ENCODE peak calls at places on chromosomes 11 and 22, in six cellular contexts. One of them, this sample, is unnamed.

GRCh38 chr11:15481871-15482270 is 367.1 kb downstream of the INSC start:
- DNase-seq in left cardiac atrium: no peak
- DNase-seq in psoas muscle: no peak
- DNase-seq in adipocyte: no peak
- DNase-seq in SJSA1: no peak
- DNase-seq in tibial artery: no peak
- DNase-seq in this sample: no peak

GRCh38 chr22:41517172-41518047 is 26.9 kb downstream of the POLR3H start:
- DNase-seq in adipocyte: peak
- DNase-seq in SJSA1: peak
- DNase-seq in tibial artery: peak
- DNase-seq in psoas muscle: peak
- DNase-seq in left cardiac atrium: peak
- DNase-seq in this sample: no peak

GRCh38 chr11:1419811-1420210 is 30.1 kb downstream of the BRSK2 start:
- DNase-seq in psoas muscle: no peak
- DNase-seq in adipocyte: no peak
- DNase-seq in tibial artery: no peak
- DNase-seq in left cardiac atrium: no peak
- DNase-seq in SJSA1: no peak
- DNase-seq in this sample: no peak

GRCh38 chr22:40853961-40854360 is 2.5 kb downstream of the ST13 start:
- DNase-seq in psoas muscle: no peak
- DNase-seq in SJSA1: no peak
- DNase-seq in tibial artery: no peak
- DNase-seq in adipocyte: peak
- DNase-seq in left cardiac atrium: no peak
- DNase-seq in this sample: no peak

GRCh38 chr11:2776351-2777061 is 76.7 kb upstream of the KCNQ1OT1 start:
- DNase-seq in tibial artery: peak
- DNase-seq in left cardiac atrium: no peak
- DNase-seq in SJSA1: peak
- DNase-seq in adipocyte: no peak
- DNase-seq in psoas muscle: peak
- DNase-seq in this sample: no peak

GRCh38 chr11:101010899-101011298 is 118.7 kb downstream of the PGR start:
- DNase-seq in tibial artery: no peak
- DNase-seq in psoas muscle: no peak
- DNase-seq in adipocyte: no peak
- DNase-seq in SJSA1: no peak
- DNase-seq in left cardiac atrium: no peak
- DNase-seq in this sample: peak

GRCh38 chr11:440065-441042 is 1.5 kb downstream of the ANO9 start:
- DNase-seq in psoas muscle: no peak
- DNase-seq in tibial artery: no peak
- DNase-seq in SJSA1: no peak
- DNase-seq in adipocyte: no peak
- DNase-seq in left cardiac atrium: peak
- DNase-seq in this sample: no peak

GRCh38 chr11:117145393-117145761 is 1.3 kb downstream of the PAFAH1B2 start:
- DNase-seq in tibial artery: no peak
- DNase-seq in left cardiac atrium: no peak
- DNase-seq in psoas muscle: no peak
- DNase-seq in adipocyte: peak
- DNase-seq in SJSA1: no peak
- DNase-seq in this sample: no peak

GRCh38 chr22:47193606-47194316 is 431.3 kb downstream of the TBC1D22A start:
- DNase-seq in left cardiac atrium: no peak
- DNase-seq in adipocyte: no peak
- DNase-seq in SJSA1: no peak
- DNase-seq in psoas muscle: no peak
- DNase-seq in tibial artery: peak
- DNase-seq in this sample: no peak

GRCh38 chr22:23622634-23623033 is 9.5 kb downstream of the DRICH1 start:
- DNase-seq in adipocyte: peak
- DNase-seq in tibial artery: no peak
- DNase-seq in SJSA1: no peak
- DNase-seq in left cardiac atrium: no peak
- DNase-seq in psoas muscle: no peak
- DNase-seq in this sample: no peak

GRCh38 chr11:8086001-8086479 is 5.0 kb downstream of the TUB start:
- DNase-seq in adipocyte: no peak
- DNase-seq in SJSA1: no peak
- DNase-seq in tibial artery: no peak
- DNase-seq in psoas muscle: no peak
- DNase-seq in left cardiac atrium: no peak
- DNase-seq in this sample: no peak

GRCh38 chr11:15288801-15289342 is 174.1 kb downstream of the INSC start:
- DNase-seq in tibial artery: no peak
- DNase-seq in left cardiac atrium: no peak
- DNase-seq in psoas muscle: no peak
- DNase-seq in adipocyte: no peak
- DNase-seq in SJSA1: no peak
- DNase-seq in this sample: no peak

GRCh38 chr11:7749456-7749855 is 43.2 kb upstream of the OVCH2 start:
- DNase-seq in SJSA1: no peak
- DNase-seq in adipocyte: peak
- DNase-seq in psoas muscle: no peak
- DNase-seq in tibial artery: no peak
- DNase-seq in left cardiac atrium: no peak
- DNase-seq in this sample: no peak

GRCh38 chr11:123173856-123174186 is 21.2 kb downstream of the CLMP start:
- DNase-seq in left cardiac atrium: no peak
- DNase-seq in psoas muscle: no peak
- DNase-seq in tibial artery: no peak
- DNase-seq in adipocyte: no peak
- DNase-seq in SJSA1: no peak
- DNase-seq in this sample: no peak

GRCh38 chr11:109033627-109034340 is 368.9 kb downstream of the DDX10 start:
- DNase-seq in SJSA1: no peak
- DNase-seq in psoas muscle: no peak
- DNase-seq in adipocyte: peak
- DNase-seq in tibial artery: no peak
- DNase-seq in left cardiac atrium: no peak
- DNase-seq in this sample: peak

GRCh38 chr11:71206186-71206585 is 46.2 kb downstream of the SHANK2 start:
- DNase-seq in left cardiac atrium: no peak
- DNase-seq in psoas muscle: no peak
- DNase-seq in adipocyte: peak
- DNase-seq in tibial artery: no peak
- DNase-seq in SJSA1: no peak
- DNase-seq in this sample: no peak

GRCh38 chr11:20355221-20356219 is 8.0 kb upstream of the HTATIP2 start:
- DNase-seq in SJSA1: no peak
- DNase-seq in adipocyte: peak
- DNase-seq in tibial artery: no peak
- DNase-seq in left cardiac atrium: peak
- DNase-seq in psoas muscle: no peak
- DNase-seq in this sample: no peak

GRCh38 chr11:126318642-126319373 is 14.9 kb downstream of the DCPS start:
- DNase-seq in SJSA1: peak
- DNase-seq in psoas muscle: no peak
- DNase-seq in tibial artery: no peak
- DNase-seq in adipocyte: peak
- DNase-seq in left cardiac atrium: no peak
- DNase-seq in this sample: no peak

GRCh38 chr22:46614070-46614931 is 5.9 kb upstream of the GRAMD4 start:
- DNase-seq in tibial artery: no peak
- DNase-seq in adipocyte: no peak
- DNase-seq in SJSA1: no peak
- DNase-seq in psoas muscle: no peak
- DNase-seq in left cardiac atrium: no peak
- DNase-seq in this sample: no peak

GRCh38 chr11:63888170-63889086 is 28.5 kb downstream of the RCOR2 start:
- DNase-seq in tibial artery: peak
- DNase-seq in adipocyte: no peak
- DNase-seq in psoas muscle: peak
- DNase-seq in left cardiac atrium: peak
- DNase-seq in SJSA1: no peak
- DNase-seq in this sample: no peak

GRCh38 chr11:35144811-35145210 is 5.8 kb downstream of the CD44 start:
- DNase-seq in psoas muscle: no peak
- DNase-seq in SJSA1: no peak
- DNase-seq in left cardiac atrium: no peak
- DNase-seq in tibial artery: no peak
- DNase-seq in adipocyte: peak
- DNase-seq in this sample: no peak

GRCh38 chr11:60767388-60767811 is 10.7 kb downstream of the MS4A15 start:
- DNase-seq in left cardiac atrium: no peak
- DNase-seq in psoas muscle: no peak
- DNase-seq in SJSA1: no peak
- DNase-seq in tibial artery: peak
- DNase-seq in adipocyte: no peak
- DNase-seq in this sample: no peak

GRCh38 chr11:93000511-93001476 is 31.3 kb downstream of the MTNR1B start:
- DNase-seq in tibial artery: no peak
- DNase-seq in adipocyte: peak
- DNase-seq in left cardiac atrium: no peak
- DNase-seq in psoas muscle: no peak
- DNase-seq in SJSA1: peak
- DNase-seq in this sample: peak

GRCh38 chr11:124434699-124435098 is 10.0 kb upstream of the OR8B4 start:
- DNase-seq in SJSA1: no peak
- DNase-seq in psoas muscle: no peak
- DNase-seq in adipocyte: no peak
- DNase-seq in left cardiac atrium: no peak
- DNase-seq in tibial artery: no peak
- DNase-seq in this sample: no peak

GRCh38 chr22:31816750-31817149 is 62.9 kb downstream of the DEPDC5 start:
- DNase-seq in left cardiac atrium: no peak
- DNase-seq in tibial artery: no peak
- DNase-seq in adipocyte: no peak
- DNase-seq in psoas muscle: no peak
- DNase-seq in SJSA1: no peak
- DNase-seq in this sample: no peak

GRCh38 chr11:111441443-111441842 is 62.4 kb upstream of the POU2AF1 start:
- DNase-seq in tibial artery: no peak
- DNase-seq in adipocyte: peak
- DNase-seq in SJSA1: peak
- DNase-seq in psoas muscle: no peak
- DNase-seq in left cardiac atrium: no peak
- DNase-seq in this sample: no peak

GRCh38 chr11:3958301-3958700 is 102.8 kb downstream of the STIM1 start:
- DNase-seq in tibial artery: no peak
- DNase-seq in adipocyte: no peak
- DNase-seq in left cardiac atrium: no peak
- DNase-seq in psoas muscle: no peak
- DNase-seq in SJSA1: no peak
- DNase-seq in this sample: no peak

GRCh38 chr22:29011200-29011867 is 50.3 kb downstream of the C22orf31 start:
- DNase-seq in left cardiac atrium: no peak
- DNase-seq in SJSA1: no peak
- DNase-seq in adipocyte: no peak
- DNase-seq in psoas muscle: no peak
- DNase-seq in tibial artery: no peak
- DNase-seq in this sample: no peak

GRCh38 chr22:24501366-24502005 is 6.4 kb downstream of the UPB1 start:
- DNase-seq in psoas muscle: no peak
- DNase-seq in left cardiac atrium: no peak
- DNase-seq in adipocyte: no peak
- DNase-seq in tibial artery: no peak
- DNase-seq in SJSA1: no peak
- DNase-seq in this sample: no peak

GRCh38 chr11:59754494-59754858 is 700 bp upstream of the STX3 start:
- DNase-seq in adipocyte: peak
- DNase-seq in left cardiac atrium: no peak
- DNase-seq in tibial artery: no peak
- DNase-seq in psoas muscle: no peak
- DNase-seq in SJSA1: no peak
- DNase-seq in this sample: no peak

GRCh38 chr11:131592152-131592551 is 221.7 kb downstream of the NTM start:
- DNase-seq in psoas muscle: no peak
- DNase-seq in left cardiac atrium: no peak
- DNase-seq in tibial artery: no peak
- DNase-seq in SJSA1: no peak
- DNase-seq in adipocyte: no peak
- DNase-seq in this sample: no peak

GRCh38 chr22:39314251-39314971 is 5.0 kb downstream of the RPL3 start:
- DNase-seq in left cardiac atrium: no peak
- DNase-seq in tibial artery: no peak
- DNase-seq in psoas muscle: no peak
- DNase-seq in SJSA1: peak
- DNase-seq in adipocyte: no peak
- DNase-seq in this sample: no peak

GRCh38 chr11:78809931-78810481 is 235.3 kb upstream of the NARS2 start:
- DNase-seq in psoas muscle: no peak
- DNase-seq in tibial artery: no peak
- DNase-seq in SJSA1: peak
- DNase-seq in left cardiac atrium: no peak
- DNase-seq in adipocyte: peak
- DNase-seq in this sample: no peak

GRCh38 chr11:27347949-27348879 is 14.8 kb downstream of the CCDC34 start:
- DNase-seq in SJSA1: no peak
- DNase-seq in adipocyte: no peak
- DNase-seq in left cardiac atrium: no peak
- DNase-seq in tibial artery: no peak
- DNase-seq in psoas muscle: no peak
- DNase-seq in this sample: no peak

GRCh38 chr11:77819921-77820564 is 479 bp downstream of the RSF1 start:
- DNase-seq in adipocyte: peak
- DNase-seq in tibial artery: peak
- DNase-seq in SJSA1: peak
- DNase-seq in psoas muscle: peak
- DNase-seq in left cardiac atrium: peak
- DNase-seq in this sample: no peak

GRCh38 chr11:65642014-65642671 is 4.2 kb downstream of the SIPA1 start:
- DNase-seq in left cardiac atrium: no peak
- DNase-seq in SJSA1: no peak
- DNase-seq in tibial artery: no peak
- DNase-seq in psoas muscle: no peak
- DNase-seq in adipocyte: no peak
- DNase-seq in this sample: no peak

GRCh38 chr22:40263191-40263590 is 83.1 kb upstream of the ADSL start:
- DNase-seq in tibial artery: no peak
- DNase-seq in adipocyte: no peak
- DNase-seq in left cardiac atrium: peak
- DNase-seq in SJSA1: no peak
- DNase-seq in psoas muscle: no peak
- DNase-seq in this sample: no peak

GRCh38 chr11:77723024-77723423 is 85.4 kb upstream of the CLNS1A start:
- DNase-seq in tibial artery: no peak
- DNase-seq in adipocyte: no peak
- DNase-seq in psoas muscle: no peak
- DNase-seq in left cardiac atrium: no peak
- DNase-seq in SJSA1: no peak
- DNase-seq in this sample: no peak

This sample was measured in HS-5.